ENCODE peak calls at places on chromosomes 13 and 19, in ten cellular contexts. U, M, Y, B, D, X, I, E, N and F are unnamed samples.

GRCh38 chr19:54532528-54532927 is 29.9 kb downstream of the LAIR2 start:
- DNase-seq in U (no peak), M (no peak), Y (no peak), B (no peak), D (no peak), X (no peak), I (no peak), E (no peak), N (no peak), F (no peak)

GRCh38 chr19:48637948-48638830 is 1.0 kb upstream of the DBP start:
- DNase-seq in U (peak; percentile 84), M (peak; percentile 93), Y (peak; percentile 80), B (peak; percentile 85), D (peak; percentile 92), X (peak; percentile 83), I (peak; percentile 91), E (peak; percentile 77), N (peak; percentile 88), F (no peak)

GRCh38 chr13:40102854-40103253 is 447.4 kb downstream of the COG6 start:
- DNase-seq in U (peak; percentile 10), M (no peak), Y (no peak), B (peak; percentile 32), D (no peak), X (peak; percentile 52), I (no peak), E (no peak), N (no peak), F (peak; percentile 90)

GRCh38 chr19:35549174-35549788 is 3.9 kb downstream of the TMEM147 start:
- DNase-seq in U (no peak), M (no peak), Y (no peak), B (peak; percentile 35), D (no peak), X (peak; percentile 63), I (peak; percentile 72), E (no peak), N (peak; percentile 56), F (no peak)

GRCh38 chr19:12987781-12988180 is 7.5 kb upstream of the NFIX start:
- DNase-seq in U (no peak), M (no peak), Y (no peak), B (no peak), D (no peak), X (no peak), I (no peak), E (no peak), N (no peak), F (no peak)

GRCh38 chr19:16463991-16464575 is 7.7 kb downstream of the EPS15L1 start:
- DNase-seq in U (no peak), M (no peak), Y (no peak), B (no peak), D (no peak), X (no peak), I (no peak), E (no peak), N (no peak), F (no peak)

GRCh38 chr19:45305421-45305820 is 17.3 kb downstream of the CKM start:
- DNase-seq in U (no peak), M (no peak), Y (no peak), B (no peak), D (no peak), X (no peak), I (no peak), E (no peak), N (no peak), F (no peak)

GRCh38 chr19:52516191-52516590 is 11.3 kb upstream of the ZNF808 start:
- DNase-seq in U (no peak), M (no peak), Y (no peak), B (no peak), D (no peak), X (no peak), I (no peak), E (no peak), N (no peak), F (no peak)

GRCh38 chr19:14514215-14514871 is 3.9 kb downstream of the DNAJB1 start:
- DNase-seq in U (no peak), M (no peak), Y (no peak), B (no peak), D (no peak), X (no peak), I (no peak), E (no peak), N (no peak), F (no peak)

GRCh38 chr19:14517446-14517839 is 754 bp downstream of the DNAJB1 start:
- DNase-seq in U (no peak), M (no peak), Y (no peak), B (no peak), D (no peak), X (no peak), I (no peak), E (no peak), N (peak; percentile 26), F (no peak)

GRCh38 chr19:14516746-14517438 is 1.3 kb downstream of the DNAJB1 start:
- DNase-seq in U (no peak), M (no peak), Y (no peak), B (no peak), D (no peak), X (no peak), I (peak; percentile 63), E (no peak), N (peak; percentile 29), F (no peak)

GRCh38 chr19:14516048-14516534 is 2.1 kb downstream of the DNAJB1 start:
- DNase-seq in U (no peak), M (no peak), Y (peak; percentile 60), B (no peak), D (no peak), X (no peak), I (peak; percentile 52), E (no peak), N (peak; percentile 63), F (no peak)

DNA sequence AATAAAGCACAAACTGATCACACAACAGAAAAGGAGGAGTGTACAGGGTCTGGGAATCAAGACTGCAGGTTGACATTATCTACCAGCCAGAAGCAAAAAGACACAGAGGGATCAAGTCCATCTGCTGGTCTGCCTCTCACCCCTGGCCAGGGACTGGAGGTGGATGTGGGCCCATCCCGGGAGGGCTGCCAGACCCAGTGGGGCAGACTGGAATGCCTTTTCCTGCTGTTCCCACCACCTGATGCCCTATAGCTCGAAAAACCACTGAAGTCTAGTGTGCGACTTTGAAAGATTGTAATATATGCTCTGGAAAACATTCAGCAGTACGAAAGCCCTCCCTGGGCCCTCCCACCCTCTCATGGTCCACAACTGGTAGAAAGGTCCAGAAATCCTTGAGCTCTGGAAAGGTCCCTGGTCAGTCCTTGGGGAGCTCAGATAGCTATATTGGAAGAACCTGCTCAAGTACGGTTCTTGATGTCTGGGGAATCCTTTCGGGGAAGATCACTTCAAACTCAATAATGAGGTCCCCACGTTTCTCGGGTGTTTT is 2.6 kb downstream of the DNAJB1 start:
- DNase-seq in U (no peak), M (no peak), Y (no peak), B (no peak), D (no peak), X (no peak), I (no peak), E (no peak), N (no peak), F (no peak)
- H3K4me3 ChIP-seq in U (peak overlapping the region; percentile 87), M (peak overlapping the region; percentile 90), Y (no peak overlapping the region), B (peak overlapping the region; percentile 100), D (peak overlapping the region; percentile 98), X (peak overlapping the region; percentile 89), I (peak overlapping the region; percentile 95), E (peak overlapping the region; percentile 99), N (no peak overlapping the region), F (peak overlapping the region; percentile 98)

GRCh38 chr19:918481-919156 is 1.5 kb downstream of the KISS1R start:
- DNase-seq in U (no peak), M (no peak), Y (no peak), B (no peak), D (no peak), X (no peak), I (no peak), E (no peak), N (no peak), F (no peak)

GRCh38 chr19:916645-917322 is 349 bp upstream of the KISS1R start:
- DNase-seq in U (no peak), M (no peak), Y (no peak), B (no peak), D (no peak), X (no peak), I (no peak), E (no peak), N (no peak), F (no peak)

GRCh38 chr19:918152-918437 is 962 bp downstream of the KISS1R start:
- DNase-seq in U (no peak), M (no peak), Y (no peak), B (no peak), D (no peak), X (no peak), I (no peak), E (no peak), N (no peak), F (no peak)

GRCh38 chr19:919157-920050 is 2.3 kb downstream of the KISS1R start:
- DNase-seq in U (no peak), M (no peak), Y (peak; percentile 66), B (no peak), D (no peak), X (no peak), I (no peak), E (no peak), N (no peak), F (no peak)

DNA sequence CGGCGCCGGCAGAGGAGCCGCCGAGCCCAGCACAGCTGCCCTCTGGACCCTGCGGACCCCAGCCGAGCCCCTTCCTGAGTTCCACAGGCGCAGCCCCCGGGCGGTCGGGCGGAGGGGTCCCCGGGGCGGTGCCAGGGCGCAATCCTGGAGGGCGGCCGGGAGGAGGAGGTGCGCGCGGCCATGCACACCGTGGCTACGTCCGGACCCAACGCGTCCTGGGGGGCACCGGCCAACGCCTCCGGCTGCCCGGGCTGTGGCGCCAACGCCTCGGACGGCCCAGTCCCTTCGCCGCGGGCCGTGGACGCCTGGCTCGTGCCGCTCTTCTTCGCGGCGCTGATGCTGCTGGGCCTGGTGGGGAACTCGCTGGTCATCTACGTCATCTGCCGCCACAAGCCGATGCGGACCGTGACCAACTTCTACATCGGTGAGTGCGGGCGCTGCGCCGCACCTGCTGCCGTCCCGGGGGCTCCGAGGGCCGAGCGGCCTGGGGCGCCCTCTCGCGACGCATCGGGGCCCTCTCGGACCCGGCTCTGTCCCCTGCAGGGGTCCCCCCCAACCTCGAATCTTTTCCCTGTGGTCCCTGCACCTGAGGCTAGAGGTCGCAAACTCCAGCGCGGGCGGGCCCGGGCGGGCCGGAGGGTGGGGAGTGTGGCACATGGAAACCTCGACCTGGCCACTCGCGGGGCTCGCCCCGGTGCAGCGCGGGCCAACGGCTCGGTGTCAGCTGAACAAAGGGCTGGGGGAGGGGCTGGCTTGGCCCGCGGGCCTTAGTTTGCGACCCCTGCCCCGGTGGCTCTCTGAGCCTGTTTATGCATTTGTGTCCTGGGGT is at the start of gene KISS1R:
- DNase-seq in U (no peak), M (no peak), Y (peak; percentile 54), B (no peak), D (peak; percentile 75), X (peak; percentile 44), I (no peak), E (no peak), N (no peak), F (no peak)
- TF ChIP-seq CTCF in U (peak; percentile 54), M (peak; percentile 16), Y (no peak), B (no peak), D (peak; percentile 35), X (peak; percentile 43), I (peak; percentile 14), E (peak; percentile 57), N (peak; percentile 37), F (peak; percentile 37)

DNA sequence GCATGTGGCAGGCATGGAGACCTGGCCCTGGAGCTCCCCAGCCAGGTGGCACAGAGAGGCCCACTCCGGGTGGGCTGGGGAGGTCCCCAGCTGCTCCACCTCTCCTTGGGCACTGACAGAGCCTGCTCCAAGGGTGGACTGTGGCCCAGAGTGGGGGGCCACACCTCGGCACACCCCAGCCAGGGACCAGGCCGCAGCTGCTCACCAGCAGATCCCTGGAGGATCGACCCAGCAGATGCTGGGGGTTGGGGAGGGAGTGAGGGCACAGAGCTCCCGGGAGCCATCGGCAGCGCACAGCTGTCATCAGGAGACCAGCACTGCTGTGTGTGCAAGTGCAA is 72.0 kb upstream of the KCTD15 start:
- DNase-seq in U (no peak), M (no peak), Y (no peak), B (no peak), D (no peak), X (no peak), I (no peak), E (no peak), N (no peak), F (no peak)
- H3K4me3 ChIP-seq in U (no peak overlapping the region), M (no peak overlapping the region), Y (no peak overlapping the region), B (no peak overlapping the region), D (no peak overlapping the region), X (no peak overlapping the region), I (no peak overlapping the region), E (no peak overlapping the region), N (no peak overlapping the region), F (no peak overlapping the region)

GRCh38 chr19:38724380-38724854 is 19.9 kb downstream of the CAPN12 start:
- DNase-seq in U (no peak), M (no peak), Y (peak; percentile 30), B (peak; percentile 24), D (no peak), X (no peak), I (no peak), E (no peak), N (no peak), F (no peak)

GRCh38 chr19:38725469-38726283 is 18.6 kb downstream of the CAPN12 start:
- DNase-seq in U (no peak), M (no peak), Y (peak; percentile 25), B (peak; percentile 17), D (no peak), X (no peak), I (no peak), E (peak; percentile 15), N (no peak), F (no peak)

GRCh38 chr19:38721977-38722773 is 22.1 kb downstream of the CAPN12 start:
- DNase-seq in U (no peak), M (no peak), Y (no peak), B (no peak), D (no peak), X (peak; percentile 60), I (no peak), E (peak; percentile 71), N (no peak), F (no peak)

GRCh38 chr19:38722947-38723605 is 21.2 kb downstream of the CAPN12 start:
- DNase-seq in U (no peak), M (no peak), Y (no peak), B (no peak), D (no peak), X (no peak), I (no peak), E (no peak), N (no peak), F (no peak)

GRCh38 chr19:38723606-38724379 is 20.5 kb downstream of the CAPN12 start:
- DNase-seq in U (no peak), M (no peak), Y (no peak), B (peak; percentile 22), D (no peak), X (no peak), I (no peak), E (no peak), N (no peak), F (no peak)
- TF ChIP-seq CTCF in U (no peak), M (no peak), Y (no peak), B (no peak), D (no peak), X (no peak), I (no peak), E (no peak), N (no peak), F (no peak)